ENCODE peak calls at places on chromosomes 12 and 14, in six cellular contexts. One of them, this sample, is unnamed.

GRCh38 chr12:94269316-94269999 is 121.1 kb downstream of the PLXNC1 start:
- DNase-seq in thoracic aorta: no peak
- DNase-seq in cardiac fibroblast: no peak
- DNase-seq in GM06990: peak
- DNase-seq in fibroblast of the aortic adventitia: no peak
- DNase-seq in fibroblast of pulmonary artery: no peak
- DNase-seq in this sample: no peak

GRCh38 chr12:120404271-120404670 is 33.6 kb upstream of the COX6A1 start:
- DNase-seq in thoracic aorta: no peak
- DNase-seq in cardiac fibroblast: no peak
- DNase-seq in GM06990: no peak
- DNase-seq in fibroblast of the aortic adventitia: no peak
- DNase-seq in fibroblast of pulmonary artery: no peak
- DNase-seq in this sample: no peak

GRCh38 chr12:108807996-108808725 is 49.2 kb downstream of the SSH1 start:
- DNase-seq in thoracic aorta: no peak
- DNase-seq in cardiac fibroblast: no peak
- DNase-seq in GM06990: no peak
- DNase-seq in fibroblast of the aortic adventitia: no peak
- DNase-seq in fibroblast of pulmonary artery: no peak
- DNase-seq in this sample: no peak

GRCh38 chr12:126663304-126664094 is 1598.3 kb downstream of the AACS start:
- DNase-seq in thoracic aorta: no peak
- DNase-seq in cardiac fibroblast: peak
- DNase-seq in GM06990: no peak
- DNase-seq in fibroblast of the aortic adventitia: peak
- DNase-seq in fibroblast of pulmonary artery: peak
- DNase-seq in this sample: peak

GRCh38 chr12:66280573-66280972 is 21.7 kb upstream of the HELB start:
- DNase-seq in thoracic aorta: no peak
- DNase-seq in cardiac fibroblast: no peak
- DNase-seq in GM06990: no peak
- DNase-seq in fibroblast of the aortic adventitia: no peak
- DNase-seq in fibroblast of pulmonary artery: no peak
- DNase-seq in this sample: no peak

GRCh38 chr12:124457287-124458219 is 109.9 kb downstream of the NCOR2 start:
- DNase-seq in thoracic aorta: peak
- DNase-seq in cardiac fibroblast: peak
- DNase-seq in GM06990: peak
- DNase-seq in fibroblast of the aortic adventitia: peak
- DNase-seq in fibroblast of pulmonary artery: peak
- DNase-seq in this sample: peak

GRCh38 chr12:39145175-39145999 is 240.0 kb upstream of the CPNE8 start:
- DNase-seq in thoracic aorta: no peak
- DNase-seq in cardiac fibroblast: peak
- DNase-seq in GM06990: no peak
- DNase-seq in fibroblast of the aortic adventitia: peak
- DNase-seq in fibroblast of pulmonary artery: peak
- DNase-seq in this sample: peak

GRCh38 chr14:92470215-92470614 is 43.4 kb upstream of the RIN3 start:
- DNase-seq in thoracic aorta: no peak
- DNase-seq in cardiac fibroblast: no peak
- DNase-seq in GM06990: no peak
- DNase-seq in fibroblast of the aortic adventitia: peak
- DNase-seq in fibroblast of pulmonary artery: no peak
- DNase-seq in this sample: peak

GRCh38 chr12:62995097-62995496 is 60.1 kb upstream of the PPM1H start:
- DNase-seq in thoracic aorta: no peak
- DNase-seq in cardiac fibroblast: no peak
- DNase-seq in GM06990: no peak
- DNase-seq in fibroblast of the aortic adventitia: no peak
- DNase-seq in fibroblast of pulmonary artery: no peak
- DNase-seq in this sample: no peak

GRCh38 chr12:28440209-28440608 is 250.0 kb downstream of the CCDC91 start:
- DNase-seq in thoracic aorta: no peak
- DNase-seq in cardiac fibroblast: no peak
- DNase-seq in GM06990: no peak
- DNase-seq in fibroblast of the aortic adventitia: no peak
- DNase-seq in fibroblast of pulmonary artery: no peak
- DNase-seq in this sample: peak

GRCh38 chr12:95674631-95675030 is 115.9 kb downstream of the NTN4 start:
- DNase-seq in thoracic aorta: no peak
- DNase-seq in cardiac fibroblast: peak
- DNase-seq in GM06990: no peak
- DNase-seq in fibroblast of the aortic adventitia: peak
- DNase-seq in fibroblast of pulmonary artery: peak
- DNase-seq in this sample: peak

GRCh38 chr14:60589442-60589841 is 59.8 kb downstream of the SIX1 start:
- DNase-seq in thoracic aorta: no peak
- DNase-seq in cardiac fibroblast: no peak
- DNase-seq in GM06990: no peak
- DNase-seq in fibroblast of the aortic adventitia: no peak
- DNase-seq in fibroblast of pulmonary artery: no peak
- DNase-seq in this sample: no peak

GRCh38 chr12:51702582-51702981 is 111.5 kb downstream of the SCN8A start:
- DNase-seq in thoracic aorta: no peak
- DNase-seq in cardiac fibroblast: no peak
- DNase-seq in GM06990: no peak
- DNase-seq in fibroblast of the aortic adventitia: no peak
- DNase-seq in fibroblast of pulmonary artery: no peak
- DNase-seq in this sample: no peak

GRCh38 chr12:51700887-51701286 is 109.9 kb downstream of the SCN8A start:
- DNase-seq in thoracic aorta: no peak
- DNase-seq in cardiac fibroblast: no peak
- DNase-seq in GM06990: no peak
- DNase-seq in fibroblast of the aortic adventitia: no peak
- DNase-seq in fibroblast of pulmonary artery: no peak
- DNase-seq in this sample: no peak

GRCh38 chr12:51706206-51706605 is 115.2 kb downstream of the SCN8A start:
- DNase-seq in thoracic aorta: no peak
- DNase-seq in cardiac fibroblast: no peak
- DNase-seq in GM06990: no peak
- DNase-seq in fibroblast of the aortic adventitia: no peak
- DNase-seq in fibroblast of pulmonary artery: no peak
- DNase-seq in this sample: no peak

DNA sequence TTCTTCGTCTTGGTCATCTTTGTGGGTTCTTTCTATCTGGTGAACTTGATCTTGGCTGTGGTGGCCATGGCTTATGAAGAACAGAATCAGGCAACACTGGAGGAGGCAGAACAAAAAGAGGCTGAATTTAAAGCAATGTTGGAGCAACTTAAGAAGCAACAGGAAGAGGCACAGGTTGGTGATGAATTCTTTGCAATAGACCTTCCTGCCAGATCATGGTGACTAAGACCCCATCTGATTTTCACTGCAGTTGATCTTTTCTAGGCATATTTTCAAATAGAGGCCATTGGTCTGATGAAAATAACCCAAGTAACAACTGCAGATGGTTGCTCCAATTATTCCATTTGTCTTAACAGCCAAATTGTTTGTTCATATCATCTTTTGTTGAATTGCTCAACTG is 114.4 kb downstream of the SCN8A start:
- DNase-seq in thoracic aorta: no peak
- DNase-seq in cardiac fibroblast: no peak
- DNase-seq in GM06990: no peak
- DNase-seq in fibroblast of the aortic adventitia: peak
- DNase-seq in fibroblast of pulmonary artery: peak
- DNase-seq in this sample: no peak
- TF ChIP-seq CTCF in thoracic aorta: no peak
- TF ChIP-seq CTCF in cardiac fibroblast: no peak
- TF ChIP-seq CTCF in GM06990: no peak
- TF ChIP-seq CTCF in fibroblast of the aortic adventitia: no peak
- TF ChIP-seq CTCF in fibroblast of pulmonary artery: no peak
- TF ChIP-seq CTCF in this sample: no peak

GRCh38 chr12:15589328-15590032 is 199.7 kb downstream of the EPS8 start:
- DNase-seq in thoracic aorta: no peak
- DNase-seq in cardiac fibroblast: no peak
- DNase-seq in GM06990: no peak
- DNase-seq in fibroblast of the aortic adventitia: no peak
- DNase-seq in fibroblast of pulmonary artery: no peak
- DNase-seq in this sample: peak

GRCh38 chr12:15591811-15592210 is 197.4 kb downstream of the EPS8 start:
- DNase-seq in thoracic aorta: no peak
- DNase-seq in cardiac fibroblast: no peak
- DNase-seq in GM06990: no peak
- DNase-seq in fibroblast of the aortic adventitia: no peak
- DNase-seq in fibroblast of pulmonary artery: no peak
- DNase-seq in this sample: no peak

GRCh38 chr12:15592934-15593333 is 196.3 kb downstream of the EPS8 start:
- DNase-seq in thoracic aorta: no peak
- DNase-seq in cardiac fibroblast: no peak
- DNase-seq in GM06990: no peak
- DNase-seq in fibroblast of the aortic adventitia: peak
- DNase-seq in fibroblast of pulmonary artery: peak
- DNase-seq in this sample: peak

GRCh38 chr12:15584366-15585041 is 204.7 kb downstream of the EPS8 start:
- DNase-seq in thoracic aorta: no peak
- DNase-seq in cardiac fibroblast: peak
- DNase-seq in GM06990: no peak
- DNase-seq in fibroblast of the aortic adventitia: peak
- DNase-seq in fibroblast of pulmonary artery: peak
- DNase-seq in this sample: peak

GRCh38 chr12:15590180-15590826 is 198.9 kb downstream of the EPS8 start:
- DNase-seq in thoracic aorta: no peak
- DNase-seq in cardiac fibroblast: peak
- DNase-seq in GM06990: peak
- DNase-seq in fibroblast of the aortic adventitia: peak
- DNase-seq in fibroblast of pulmonary artery: peak
- DNase-seq in this sample: peak
- H3K4me3 ChIP-seq in thoracic aorta: peak
- H3K4me3 ChIP-seq in cardiac fibroblast: peak
- H3K4me3 ChIP-seq in GM06990: no peak
- H3K4me3 ChIP-seq in fibroblast of the aortic adventitia: peak
- H3K4me3 ChIP-seq in fibroblast of pulmonary artery: peak
- H3K4me3 ChIP-seq in this sample: peak

GRCh38 chr14:67370830-67371229 is 10.7 kb downstream of the EIF2S1 start:
- DNase-seq in thoracic aorta: no peak
- DNase-seq in cardiac fibroblast: no peak
- DNase-seq in GM06990: no peak
- DNase-seq in fibroblast of the aortic adventitia: no peak
- DNase-seq in fibroblast of pulmonary artery: no peak
- DNase-seq in this sample: no peak

GRCh38 chr14:67372833-67373232 is 12.7 kb downstream of the EIF2S1 start:
- DNase-seq in thoracic aorta: no peak
- DNase-seq in cardiac fibroblast: no peak
- DNase-seq in GM06990: no peak
- DNase-seq in fibroblast of the aortic adventitia: no peak
- DNase-seq in fibroblast of pulmonary artery: no peak
- DNase-seq in this sample: no peak

GRCh38 chr14:67371247-67372148 is 11.4 kb downstream of the EIF2S1 start:
- DNase-seq in thoracic aorta: no peak
- DNase-seq in cardiac fibroblast: peak
- DNase-seq in GM06990: no peak
- DNase-seq in fibroblast of the aortic adventitia: no peak
- DNase-seq in fibroblast of pulmonary artery: peak
- DNase-seq in this sample: peak

GRCh38 chr14:67377916-67378315 is 17.8 kb downstream of the EIF2S1 start:
- DNase-seq in thoracic aorta: no peak
- DNase-seq in cardiac fibroblast: no peak
- DNase-seq in GM06990: no peak
- DNase-seq in fibroblast of the aortic adventitia: no peak
- DNase-seq in fibroblast of pulmonary artery: no peak
- DNase-seq in this sample: no peak

DNA sequence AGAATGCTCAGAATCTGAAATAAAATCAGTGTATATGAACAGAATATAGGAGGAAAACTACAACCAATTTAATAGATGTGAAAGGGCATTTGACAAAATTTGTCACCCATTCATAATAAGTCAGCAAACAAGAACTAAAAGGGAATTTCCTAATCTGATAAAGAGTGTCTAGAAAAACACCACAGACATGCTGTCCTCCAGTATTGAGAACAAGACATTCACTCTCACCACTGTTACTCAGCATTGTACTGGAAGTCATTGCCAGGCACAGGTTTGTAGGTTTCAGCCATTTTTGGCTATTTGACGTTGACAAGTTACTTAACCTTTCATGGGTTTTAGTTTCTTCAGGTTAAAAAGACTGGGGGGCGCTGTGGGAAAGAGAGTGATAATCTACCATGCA is 13.2 kb downstream of the EIF2S1 start:
- DNase-seq in thoracic aorta: no peak
- DNase-seq in cardiac fibroblast: no peak
- DNase-seq in GM06990: no peak
- DNase-seq in fibroblast of the aortic adventitia: no peak
- DNase-seq in fibroblast of pulmonary artery: no peak
- DNase-seq in this sample: no peak
- TF ChIP-seq CTCF in thoracic aorta: no peak
- TF ChIP-seq CTCF in cardiac fibroblast: no peak
- TF ChIP-seq CTCF in GM06990: no peak
- TF ChIP-seq CTCF in fibroblast of the aortic adventitia: no peak
- TF ChIP-seq CTCF in fibroblast of pulmonary artery: no peak
- TF ChIP-seq CTCF in this sample: no peak

DNA sequence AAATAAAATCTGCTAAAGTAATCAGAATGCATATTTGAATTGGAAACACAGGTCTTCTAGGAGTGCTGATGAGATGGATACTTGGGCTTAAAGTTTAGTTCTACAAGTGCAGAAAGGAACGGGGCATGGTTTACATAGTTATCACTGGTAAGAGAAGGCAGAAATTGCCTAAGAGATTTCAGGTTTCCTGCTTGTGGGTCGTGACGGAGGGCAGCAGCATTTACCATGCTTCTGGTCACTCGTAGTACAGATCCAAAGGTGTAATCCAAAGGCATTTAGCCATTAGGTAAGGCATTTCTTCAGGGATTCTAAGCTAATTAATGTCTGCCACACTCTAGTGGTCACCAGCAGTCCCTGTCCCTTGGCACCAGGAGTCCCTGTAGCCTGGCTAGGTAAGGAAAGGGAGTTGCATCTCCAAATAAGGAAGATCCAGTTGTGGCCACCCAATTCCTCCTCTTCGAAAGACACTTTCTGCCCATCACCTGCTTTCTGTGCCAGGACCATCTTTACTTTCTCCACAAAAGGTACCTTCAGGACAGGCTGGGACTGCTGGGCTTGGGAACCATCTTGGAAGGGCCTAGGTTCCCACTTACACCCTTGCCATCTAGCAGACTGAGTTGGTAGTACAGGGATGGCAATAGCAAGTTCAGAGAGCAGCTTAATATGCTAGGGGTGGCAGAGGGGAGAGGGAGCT is 1.5 kb downstream of the GSTZ1 start:
- DNase-seq in thoracic aorta: no peak
- DNase-seq in cardiac fibroblast: no peak
- DNase-seq in GM06990: no peak
- DNase-seq in fibroblast of the aortic adventitia: no peak
- DNase-seq in fibroblast of pulmonary artery: no peak
- DNase-seq in this sample: no peak
- H3K4me3 ChIP-seq in thoracic aorta: peak
- H3K4me3 ChIP-seq in cardiac fibroblast: peak
- H3K4me3 ChIP-seq in GM06990: peak
- H3K4me3 ChIP-seq in fibroblast of the aortic adventitia: peak
- H3K4me3 ChIP-seq in fibroblast of pulmonary artery: peak
- H3K4me3 ChIP-seq in this sample: peak